ENCODE peak calls at places on chromosomes 16 and 17, in ten cellular contexts. W, Q, H, L, C, I, Z, B, F and N are unnamed samples.

GRCh38 chr17:36661047-36661666 is 59.8 kb downstream of the MRM1 start:
- DNase-seq in W (no peak), Q (no peak), H (no peak), L (peak; percentile 74), C (no peak), I (no peak), Z (no peak), B (no peak), F (no peak), N (no peak)

GRCh38 chr16:19406891-19407491 is 10.7 kb upstream of the TMC5 start:
- DNase-seq in W (no peak), Q (no peak), H (no peak), L (no peak), C (no peak), I (no peak), Z (no peak), B (no peak), F (no peak), N (no peak)

GRCh38 chr17:73798111-73798748 is 154.0 kb upstream of the SDK2 start:
- DNase-seq in W (no peak), Q (peak; percentile 26), H (no peak), L (peak; percentile 64), C (no peak), I (no peak), Z (no peak), B (no peak), F (no peak), N (no peak)

GRCh38 chr17:48308591-48308990 is 121.4 kb downstream of the SKAP1 start:
- DNase-seq in W (no peak), Q (no peak), H (no peak), L (no peak), C (no peak), I (no peak), Z (no peak), B (no peak), F (no peak), N (no peak)

GRCh38 chr16:4361033-4361943 is 10.2 kb upstream of the PAM16 start:
- DNase-seq in W (no peak), Q (no peak), H (no peak), L (no peak), C (no peak), I (no peak), Z (no peak), B (no peak), F (no peak), N (no peak)

GRCh38 chr16:35910409-35910808 is 2451.0 kb downstream of the TP53TG3F start:
- DNase-seq in W (no peak), Q (no peak), H (no peak), L (no peak), C (no peak), I (no peak), Z (no peak), B (no peak), F (no peak), N (no peak)

GRCh38 chr17:35183332-35183731 is 10.9 kb downstream of the SLC35G3 start:
- DNase-seq in W (no peak), Q (no peak), H (no peak), L (no peak), C (no peak), I (no peak), Z (peak; percentile 40), B (no peak), F (no peak), N (no peak)

GRCh38 chr17:76539631-76540271 is at the start of gene PRCD:
- DNase-seq in W (no peak), Q (no peak), H (no peak), L (no peak), C (no peak), I (no peak), Z (peak; percentile 65), B (peak; percentile 47), F (no peak), N (no peak)

GRCh38 chr17:82838386-82839063 is 1.3 kb downstream of the ZNF750 start:
- DNase-seq in W (no peak), Q (peak; percentile 2), H (no peak), L (no peak), C (no peak), I (peak; percentile 88), Z (no peak), B (no peak), F (no peak), N (no peak)

GRCh38 chr17:61981323-61981722 is 53.5 kb upstream of the INTS2 start:
- DNase-seq in W (no peak), Q (peak; percentile 36), H (no peak), L (no peak), C (no peak), I (no peak), Z (no peak), B (no peak), F (no peak), N (no peak)

GRCh38 chr16:31202402-31203385 is at the start of gene PYCARD:
- DNase-seq in W (no peak), Q (peak; percentile 21), H (no peak), L (peak; percentile 59), C (peak; percentile 50), I (no peak), Z (peak; percentile 55), B (peak; percentile 85), F (no peak), N (no peak)

GRCh38 chr17:39141294-39141693 is 10.1 kb downstream of the PLXDC1 start:
- DNase-seq in W (no peak), Q (no peak), H (no peak), L (no peak), C (no peak), I (no peak), Z (no peak), B (no peak), F (no peak), N (no peak)

GRCh38 chr16:14389359-14389758 is 240.7 kb downstream of the PARN start:
- DNase-seq in W (no peak), Q (no peak), H (no peak), L (no peak), C (no peak), I (no peak), Z (no peak), B (no peak), F (no peak), N (no peak)

GRCh38 chr16:8893976-8894690 is 12.0 kb downstream of the LITAFD start:
- DNase-seq in W (no peak), Q (no peak), H (no peak), L (no peak), C (no peak), I (no peak), Z (no peak), B (no peak), F (no peak), N (no peak)

GRCh38 chr16:56428087-56428486 is 2.7 kb upstream of the AMFR start:
- DNase-seq in W (no peak), Q (no peak), H (no peak), L (no peak), C (no peak), I (no peak), Z (no peak), B (no peak), F (no peak), N (no peak)

GRCh38 chr17:33099252-33099651 is 107.6 kb downstream of the SPACA3 start:
- DNase-seq in W (no peak), Q (no peak), H (no peak), L (no peak), C (no peak), I (no peak), Z (no peak), B (no peak), F (no peak), N (no peak)

GRCh38 chr17:10666921-10667320 is 9.8 kb upstream of the MYH3 start:
- DNase-seq in W (no peak), Q (no peak), H (no peak), L (no peak), C (no peak), I (no peak), Z (no peak), B (no peak), F (no peak), N (no peak)

GRCh38 chr17:75518201-75518600 is 1.9 kb downstream of the TSEN54 start:
- DNase-seq in W (no peak), Q (no peak), H (no peak), L (no peak), C (no peak), I (no peak), Z (no peak), B (no peak), F (no peak), N (no peak)

GRCh38 chr16:68744744-68745280 is 7.7 kb downstream of the CDH1 start:
- DNase-seq in W (no peak), Q (peak; percentile 18), H (no peak), L (peak; percentile 87), C (no peak), I (peak; percentile 84), Z (no peak), B (no peak), F (no peak), N (no peak)

GRCh38 chr16:1158456-1159324 is 5.8 kb downstream of the CACNA1H start:
- DNase-seq in W (no peak), Q (no peak), H (no peak), L (no peak), C (peak; percentile 76), I (no peak), Z (no peak), B (peak; percentile 73), F (no peak), N (no peak)

GRCh38 chr17:77535435-77535834 is 394.7 kb downstream of the SEC14L1 start:
- DNase-seq in W (no peak), Q (no peak), H (no peak), L (no peak), C (no peak), I (no peak), Z (no peak), B (peak; percentile 67), F (no peak), N (no peak)

GRCh38 chr16:30434852-30435251 is 5.0 kb upstream of the DCTPP1 start:
- DNase-seq in W (peak; percentile 62), Q (no peak), H (no peak), L (no peak), C (no peak), I (no peak), Z (no peak), B (no peak), F (no peak), N (no peak)

GRCh38 chr17:43877031-43877430 is 30.1 kb downstream of the CD300LG start:
- DNase-seq in W (no peak), Q (no peak), H (no peak), L (no peak), C (no peak), I (no peak), Z (no peak), B (no peak), F (no peak), N (no peak)

GRCh38 chr17:48143629-48144028 is 36.1 kb downstream of the SNX11 start:
- DNase-seq in W (no peak), Q (no peak), H (no peak), L (peak; percentile 54), C (no peak), I (no peak), Z (no peak), B (no peak), F (no peak), N (no peak)

GRCh38 chr17:81429813-81430510 is 34.7 kb downstream of the BAHCC1 start:
- DNase-seq in W (no peak), Q (no peak), H (peak; percentile 38), L (no peak), C (no peak), I (no peak), Z (peak; percentile 87), B (no peak), F (no peak), N (no peak)

GRCh38 chr17:28514571-28515002 is 8.4 kb downstream of the FOXN1 start:
- DNase-seq in W (no peak), Q (no peak), H (no peak), L (peak; percentile 17), C (no peak), I (no peak), Z (no peak), B (no peak), F (no peak), N (no peak)

GRCh38 chr16:46949216-46949892 is 24.1 kb downstream of the DNAJA2 start:
- DNase-seq in W (no peak), Q (no peak), H (no peak), L (peak; percentile 10), C (no peak), I (no peak), Z (no peak), B (no peak), F (no peak), N (no peak)

GRCh38 chr16:72884573-72884972 is 163.4 kb downstream of the ZFHX3 start:
- DNase-seq in W (no peak), Q (no peak), H (no peak), L (no peak), C (no peak), I (no peak), Z (no peak), B (no peak), F (no peak), N (no peak)